ENCODE peak calls at places on chromosomes 6 and 20, in nine cellular contexts. One of them, this sample, is unnamed.
A peak's percentile ranks its signal among the peaks of the same experiment; 100 is the strongest.

GRCh38 chr20:43583982-43584432 is 6.7 kb upstream of the IFT52 start:
- DNase-seq in heart right ventricle: peak; percentile 43
- DNase-seq in kidney: peak; percentile 96
- DNase-seq in effector memory CD4-positive, alpha-beta T cell: no peak
- DNase-seq in pancreas: peak; percentile 90
- DNase-seq in CD4-positive, CD25-positive, alpha-beta regulatory T cell: no peak
- DNase-seq in tibial artery: peak; percentile 88
- DNase-seq in Panc1: no peak
- DNase-seq in mesendoderm: no peak
- DNase-seq in this sample: peak; percentile 24

GRCh38 chr6:115708850-115709249 is 351.8 kb downstream of the FRK start:
- DNase-seq in CD4-positive, CD25-positive, alpha-beta regulatory T cell: no peak
- DNase-seq in mesendoderm: no peak
- DNase-seq in tibial artery: no peak
- DNase-seq in heart right ventricle: no peak
- DNase-seq in effector memory CD4-positive, alpha-beta T cell: no peak
- DNase-seq in kidney: no peak
- DNase-seq in Panc1: no peak
- DNase-seq in pancreas: no peak
- DNase-seq in this sample: no peak

GRCh38 chr6:107716688-107717089 is 107.4 kb downstream of the SCML4 start:
- DNase-seq in CD4-positive, CD25-positive, alpha-beta regulatory T cell: peak; percentile 46
- DNase-seq in effector memory CD4-positive, alpha-beta T cell: peak; percentile 73
- DNase-seq in kidney: no peak
- DNase-seq in pancreas: no peak
- DNase-seq in tibial artery: no peak
- DNase-seq in Panc1: no peak
- DNase-seq in mesendoderm: peak; percentile 89
- DNase-seq in heart right ventricle: no peak
- DNase-seq in this sample: peak; percentile 46

GRCh38 chr6:658244-658643 is 1.3 kb upstream of the HUS1B start:
- DNase-seq in Panc1: no peak
- DNase-seq in effector memory CD4-positive, alpha-beta T cell: no peak
- DNase-seq in CD4-positive, CD25-positive, alpha-beta regulatory T cell: no peak
- DNase-seq in tibial artery: no peak
- DNase-seq in mesendoderm: no peak
- DNase-seq in heart right ventricle: no peak
- DNase-seq in kidney: no peak
- DNase-seq in pancreas: no peak
- DNase-seq in this sample: no peak

GRCh38 chr6:47355496-47355895 is 45.8 kb upstream of the TNFRSF21 start:
- DNase-seq in tibial artery: no peak
- DNase-seq in CD4-positive, CD25-positive, alpha-beta regulatory T cell: no peak
- DNase-seq in pancreas: no peak
- DNase-seq in mesendoderm: no peak
- DNase-seq in effector memory CD4-positive, alpha-beta T cell: no peak
- DNase-seq in Panc1: no peak
- DNase-seq in kidney: no peak
- DNase-seq in heart right ventricle: no peak
- DNase-seq in this sample: no peak

GRCh38 chr6:32941412-32941784 is 570 bp upstream of the HLA-DMB start:
- DNase-seq in mesendoderm: no peak
- DNase-seq in Panc1: no peak
- DNase-seq in pancreas: no peak
- DNase-seq in CD4-positive, CD25-positive, alpha-beta regulatory T cell: peak; percentile 11
- DNase-seq in effector memory CD4-positive, alpha-beta T cell: peak; percentile 34
- DNase-seq in tibial artery: no peak
- DNase-seq in heart right ventricle: no peak
- DNase-seq in kidney: no peak
- DNase-seq in this sample: peak; percentile 32

GRCh38 chr6:104365835-104366234 is 493.9 kb downstream of the HACE1 start:
- DNase-seq in mesendoderm: no peak
- DNase-seq in Panc1: no peak
- DNase-seq in heart right ventricle: no peak
- DNase-seq in kidney: no peak
- DNase-seq in pancreas: no peak
- DNase-seq in tibial artery: no peak
- DNase-seq in effector memory CD4-positive, alpha-beta T cell: no peak
- DNase-seq in CD4-positive, CD25-positive, alpha-beta regulatory T cell: no peak
- DNase-seq in this sample: no peak

GRCh38 chr6:149951096-149951495 is 9.3 kb downstream of the ULBP2 start:
- DNase-seq in kidney: no peak
- DNase-seq in heart right ventricle: no peak
- DNase-seq in effector memory CD4-positive, alpha-beta T cell: no peak
- DNase-seq in tibial artery: no peak
- DNase-seq in CD4-positive, CD25-positive, alpha-beta regulatory T cell: no peak
- DNase-seq in pancreas: no peak
- DNase-seq in mesendoderm: no peak
- DNase-seq in Panc1: no peak
- DNase-seq in this sample: no peak

GRCh38 chr6:21299216-21299615 is 294.3 kb upstream of the SOX4 start:
- DNase-seq in tibial artery: no peak
- DNase-seq in CD4-positive, CD25-positive, alpha-beta regulatory T cell: no peak
- DNase-seq in Panc1: no peak
- DNase-seq in kidney: no peak
- DNase-seq in effector memory CD4-positive, alpha-beta T cell: no peak
- DNase-seq in mesendoderm: no peak
- DNase-seq in pancreas: no peak
- DNase-seq in heart right ventricle: no peak
- DNase-seq in this sample: no peak

GRCh38 chr20:52160805-52161204 is 30.8 kb downstream of the ZFP64 start:
- DNase-seq in mesendoderm: no peak
- DNase-seq in kidney: no peak
- DNase-seq in pancreas: no peak
- DNase-seq in heart right ventricle: no peak
- DNase-seq in effector memory CD4-positive, alpha-beta T cell: no peak
- DNase-seq in tibial artery: no peak
- DNase-seq in Panc1: no peak
- DNase-seq in CD4-positive, CD25-positive, alpha-beta regulatory T cell: no peak
- DNase-seq in this sample: no peak

GRCh38 chr6:82712826-82713225 is 349.2 kb downstream of the TPBG start:
- DNase-seq in effector memory CD4-positive, alpha-beta T cell: no peak
- DNase-seq in kidney: no peak
- DNase-seq in heart right ventricle: no peak
- DNase-seq in pancreas: no peak
- DNase-seq in tibial artery: no peak
- DNase-seq in mesendoderm: peak; percentile 26
- DNase-seq in CD4-positive, CD25-positive, alpha-beta regulatory T cell: no peak
- DNase-seq in Panc1: no peak
- DNase-seq in this sample: no peak

GRCh38 chr6:45562171-45562570 is 184.4 kb upstream of the SUPT3H start:
- DNase-seq in effector memory CD4-positive, alpha-beta T cell: no peak
- DNase-seq in pancreas: no peak
- DNase-seq in CD4-positive, CD25-positive, alpha-beta regulatory T cell: no peak
- DNase-seq in heart right ventricle: no peak
- DNase-seq in kidney: no peak
- DNase-seq in mesendoderm: no peak
- DNase-seq in tibial artery: no peak
- DNase-seq in Panc1: no peak
- DNase-seq in this sample: no peak

GRCh38 chr20:23540624-23541023 is 27.7 kb downstream of the CST9L start:
- DNase-seq in effector memory CD4-positive, alpha-beta T cell: no peak
- DNase-seq in pancreas: no peak
- DNase-seq in Panc1: no peak
- DNase-seq in mesendoderm: no peak
- DNase-seq in heart right ventricle: no peak
- DNase-seq in tibial artery: no peak
- DNase-seq in kidney: no peak
- DNase-seq in CD4-positive, CD25-positive, alpha-beta regulatory T cell: no peak
- DNase-seq in this sample: no peak

GRCh38 chr6:163926642-163927041 is 512.1 kb downstream of the QKI start:
- DNase-seq in CD4-positive, CD25-positive, alpha-beta regulatory T cell: no peak
- DNase-seq in effector memory CD4-positive, alpha-beta T cell: no peak
- DNase-seq in pancreas: no peak
- DNase-seq in kidney: no peak
- DNase-seq in heart right ventricle: peak; percentile 23
- DNase-seq in tibial artery: peak; percentile 53
- DNase-seq in mesendoderm: no peak
- DNase-seq in Panc1: no peak
- DNase-seq in this sample: no peak
- H3K27ac ChIP-seq in CD4-positive, CD25-positive, alpha-beta regulatory T cell: no peak overlapping the region
- H3K27ac ChIP-seq in effector memory CD4-positive, alpha-beta T cell: no peak overlapping the region
- H3K27ac ChIP-seq in pancreas: no peak overlapping the region
- H3K27ac ChIP-seq in kidney: no peak overlapping the region
- H3K27ac ChIP-seq in heart right ventricle: no peak overlapping the region
- H3K27ac ChIP-seq in tibial artery: no peak overlapping the region
- H3K27ac ChIP-seq in mesendoderm: no peak overlapping the region
- H3K27ac ChIP-seq in Panc1: no peak overlapping the region
- H3K27ac ChIP-seq in this sample: no peak overlapping the region

GRCh38 chr20:46118481-46119020 is 437 bp downstream of the CD40 start:
- DNase-seq in kidney: peak; percentile 82
- DNase-seq in heart right ventricle: peak; percentile 44
- DNase-seq in effector memory CD4-positive, alpha-beta T cell: no peak
- DNase-seq in Panc1: no peak
- DNase-seq in tibial artery: peak; percentile 39
- DNase-seq in pancreas: peak; percentile 41
- DNase-seq in mesendoderm: peak; percentile 59
- DNase-seq in CD4-positive, CD25-positive, alpha-beta regulatory T cell: no peak
- DNase-seq in this sample: peak; percentile 46
- H3K4me1 ChIP-seq in kidney: no peaks in the 10 kb centered on the region
- H3K4me1 ChIP-seq in heart right ventricle: peaks cover 55% of the 10 kb centered on the region
- H3K4me1 ChIP-seq in effector memory CD4-positive, alpha-beta T cell: peaks cover 11% of the 10 kb centered on the region
- H3K4me1 ChIP-seq in Panc1: peaks cover 13% of the 10 kb centered on the region
- H3K4me1 ChIP-seq in tibial artery: peaks cover 15% of the 10 kb centered on the region
- H3K4me1 ChIP-seq in pancreas: peaks cover 15% of the 10 kb centered on the region
- H3K4me1 ChIP-seq in mesendoderm: peaks cover 2% of the 10 kb centered on the region
- H3K4me1 ChIP-seq in CD4-positive, CD25-positive, alpha-beta regulatory T cell: peaks cover 16% of the 10 kb centered on the region
- H3K4me1 ChIP-seq in this sample: peaks cover 10% of the 10 kb centered on the region

DNA sequence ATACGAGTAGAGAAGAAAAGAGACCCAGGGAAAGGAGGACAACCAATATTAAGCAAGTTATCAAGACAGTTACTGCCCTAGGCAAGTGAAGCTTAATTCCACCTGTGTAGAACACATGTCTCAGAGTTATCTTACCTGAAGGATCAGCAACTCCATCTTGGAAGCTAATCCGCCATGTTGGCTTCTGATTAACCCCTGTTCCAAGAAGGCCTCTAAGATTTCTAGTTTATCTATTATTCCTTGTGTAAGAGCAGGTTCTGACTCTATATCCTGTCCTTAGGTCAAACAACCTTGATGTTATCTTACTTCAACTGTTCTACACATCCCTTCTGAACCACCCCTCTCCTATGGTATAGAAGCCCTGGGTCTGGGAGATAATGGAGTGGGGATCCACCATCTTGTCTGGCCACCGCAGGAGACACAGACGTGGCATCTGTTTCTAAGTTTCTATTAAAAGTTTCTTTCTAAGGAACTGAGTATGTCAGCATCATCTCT is 27.7 kb upstream of the PTPN1 start:
- DNase-seq in heart right ventricle: no peak
- DNase-seq in Panc1: no peak
- DNase-seq in kidney: no peak
- DNase-seq in CD4-positive, CD25-positive, alpha-beta regulatory T cell: no peak
- DNase-seq in mesendoderm: no peak
- DNase-seq in tibial artery: no peak
- DNase-seq in pancreas: no peak
- DNase-seq in effector memory CD4-positive, alpha-beta T cell: no peak
- DNase-seq in this sample: no peak
- H3K27ac ChIP-seq in heart right ventricle: no peak overlapping the region
- H3K27ac ChIP-seq in Panc1: no peak overlapping the region
- H3K27ac ChIP-seq in kidney: no peak overlapping the region
- H3K27ac ChIP-seq in CD4-positive, CD25-positive, alpha-beta regulatory T cell: no peak overlapping the region
- H3K27ac ChIP-seq in mesendoderm: no peak overlapping the region
- H3K27ac ChIP-seq in tibial artery: peak overlapping the region; percentile 75
- H3K27ac ChIP-seq in pancreas: no peak overlapping the region
- H3K27ac ChIP-seq in effector memory CD4-positive, alpha-beta T cell: no peak overlapping the region
- H3K27ac ChIP-seq in this sample: peak overlapping the region; percentile 84

GRCh38 chr6:35035481-35036030 is 105.6 kb downstream of the TCP11 start:
- DNase-seq in effector memory CD4-positive, alpha-beta T cell: no peak
- DNase-seq in Panc1: no peak
- DNase-seq in tibial artery: no peak
- DNase-seq in mesendoderm: no peak
- DNase-seq in pancreas: no peak
- DNase-seq in CD4-positive, CD25-positive, alpha-beta regulatory T cell: no peak
- DNase-seq in heart right ventricle: no peak
- DNase-seq in kidney: no peak
- DNase-seq in this sample: no peak
- H3K4me1 ChIP-seq in effector memory CD4-positive, alpha-beta T cell: no peaks in the 10 kb centered on the region
- H3K4me1 ChIP-seq in Panc1: no peaks in the 10 kb centered on the region
- H3K4me1 ChIP-seq in tibial artery: peaks cover 72% of the 10 kb centered on the region
- H3K4me1 ChIP-seq in mesendoderm: peaks cover 14% of the 10 kb centered on the region
- H3K4me1 ChIP-seq in pancreas: peaks cover 18% of the 10 kb centered on the region
- H3K4me1 ChIP-seq in CD4-positive, CD25-positive, alpha-beta regulatory T cell: no peaks in the 10 kb centered on the region
- H3K4me1 ChIP-seq in heart right ventricle: peaks cover 68% of the 10 kb centered on the region
- H3K4me1 ChIP-seq in kidney: peaks cover 13% of the 10 kb centered on the region
- H3K4me1 ChIP-seq in this sample: peaks cover 36% of the 10 kb centered on the region

GRCh38 chr20:21184810-21185209 is 58.9 kb downstream of the KIZ start:
- DNase-seq in pancreas: no peak
- DNase-seq in CD4-positive, CD25-positive, alpha-beta regulatory T cell: no peak
- DNase-seq in Panc1: no peak
- DNase-seq in kidney: no peak
- DNase-seq in effector memory CD4-positive, alpha-beta T cell: no peak
- DNase-seq in heart right ventricle: no peak
- DNase-seq in tibial artery: no peak
- DNase-seq in mesendoderm: peak; percentile 37
- DNase-seq in this sample: no peak

GRCh38 chr20:21182832-21183563 is 57.1 kb downstream of the KIZ start:
- DNase-seq in effector memory CD4-positive, alpha-beta T cell: no peak
- DNase-seq in CD4-positive, CD25-positive, alpha-beta regulatory T cell: no peak
- DNase-seq in kidney: peak; percentile 77
- DNase-seq in heart right ventricle: no peak
- DNase-seq in tibial artery: no peak
- DNase-seq in pancreas: no peak
- DNase-seq in Panc1: no peak
- DNase-seq in mesendoderm: no peak
- DNase-seq in this sample: peak; percentile 22

GRCh38 chr20:21189761-21190523 is 64.1 kb downstream of the KIZ start:
- DNase-seq in mesendoderm: peak; percentile 95
- DNase-seq in CD4-positive, CD25-positive, alpha-beta regulatory T cell: no peak
- DNase-seq in Panc1: no peak
- DNase-seq in pancreas: no peak
- DNase-seq in heart right ventricle: no peak
- DNase-seq in tibial artery: no peak
- DNase-seq in effector memory CD4-positive, alpha-beta T cell: no peak
- DNase-seq in kidney: no peak
- DNase-seq in this sample: no peak

GRCh38 chr20:21183722-21184121 is 57.8 kb downstream of the KIZ start:
- DNase-seq in Panc1: no peak
- DNase-seq in CD4-positive, CD25-positive, alpha-beta regulatory T cell: no peak
- DNase-seq in pancreas: no peak
- DNase-seq in tibial artery: no peak
- DNase-seq in heart right ventricle: no peak
- DNase-seq in mesendoderm: no peak
- DNase-seq in effector memory CD4-positive, alpha-beta T cell: no peak
- DNase-seq in kidney: no peak
- DNase-seq in this sample: no peak

DNA sequence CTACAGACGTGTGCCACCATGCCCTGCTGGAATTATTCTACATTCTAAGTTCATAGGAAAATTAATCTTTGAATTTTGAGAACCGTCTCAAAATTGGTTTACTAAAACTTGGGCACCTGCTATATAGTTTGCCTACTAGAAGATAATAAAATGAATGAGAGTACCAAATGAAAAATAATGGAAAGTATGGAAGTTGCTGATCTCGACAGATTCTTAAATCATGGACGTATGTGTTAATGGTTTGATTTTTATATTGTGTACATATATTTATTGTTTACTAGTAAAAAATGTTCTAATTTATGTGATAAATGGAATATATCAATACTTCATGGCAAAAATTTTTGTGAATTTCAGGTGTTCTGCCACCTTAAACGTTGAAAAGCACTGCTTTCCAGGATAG is 60.0 kb downstream of the KIZ start:
- DNase-seq in heart right ventricle: no peak
- DNase-seq in kidney: no peak
- DNase-seq in mesendoderm: no peak
- DNase-seq in CD4-positive, CD25-positive, alpha-beta regulatory T cell: no peak
- DNase-seq in pancreas: no peak
- DNase-seq in tibial artery: no peak
- DNase-seq in Panc1: no peak
- DNase-seq in effector memory CD4-positive, alpha-beta T cell: no peak
- DNase-seq in this sample: no peak
- H3K27ac ChIP-seq in heart right ventricle: no peak overlapping the region
- H3K27ac ChIP-seq in kidney: no peak overlapping the region
- H3K27ac ChIP-seq in mesendoderm: no peak overlapping the region
- H3K27ac ChIP-seq in CD4-positive, CD25-positive, alpha-beta regulatory T cell: no peak overlapping the region
- H3K27ac ChIP-seq in pancreas: no peak overlapping the region
- H3K27ac ChIP-seq in tibial artery: peak overlapping the region; percentile 78
- H3K27ac ChIP-seq in Panc1: no peak overlapping the region
- H3K27ac ChIP-seq in effector memory CD4-positive, alpha-beta T cell: no peak overlapping the region
- H3K27ac ChIP-seq in this sample: peak overlapping the region; percentile 78

This sample was measured in transverse colon.